ENCODE peak calls at places on chromosomes 4 and X, in seven cellular contexts. W, X, G, S, D, I and F are unnamed samples.

GRCh38 chrX:133986008-133986683 is 752 bp upstream of the GPC3 start:
- ATAC-seq in W (no peak), X (no peak), G (no peak), S (no peak), D (no peak), I (no peak), F (no peak)

GRCh38 chr4:7160439-7160838 is 31.9 kb upstream of the SORCS2 start:
- ATAC-seq in W (peak; percentile 24), X (no peak), G (no peak), S (no peak), D (peak; percentile 41), I (no peak), F (no peak)

GRCh38 chrX:106612403-106612789 is 618 bp downstream of the RADX start:
- ATAC-seq in W (peak; percentile 25), X (peak; percentile 5), G (no peak), S (no peak), D (peak; percentile 24), I (no peak), F (no peak)

GRCh38 chr4:158903079-158903456 is 134.2 kb downstream of the FNIP2 start:
- ATAC-seq in W (no peak), X (no peak), G (no peak), S (no peak), D (peak; percentile 42), I (no peak), F (no peak)

GRCh38 chr4:186927624-186928023 is 204.0 kb upstream of the FAT1 start:
- ATAC-seq in W (no peak), X (no peak), G (no peak), S (no peak), D (no peak), I (no peak), F (no peak)

GRCh38 chr4:39825741-39826231 is 127.8 kb downstream of the UBE2K start:
- ATAC-seq in W (no peak), X (no peak), G (peak; percentile 77), S (no peak), D (no peak), I (no peak), F (no peak)

GRCh38 chrX:123738378-123738955 is 5.6 kb upstream of the THOC2 start:
- ATAC-seq in W (no peak), X (no peak), G (no peak), S (no peak), D (peak; percentile 44), I (no peak), F (no peak)

GRCh38 chr4:36351082-36351666 is 69.8 kb downstream of the DTHD1 start:
- ATAC-seq in W (peak; percentile 47), X (peak; percentile 23), G (no peak), S (peak; percentile 77), D (no peak), I (peak; percentile 49), F (no peak)

GRCh38 chrX:107970073-107970472 is 12.1 kb downstream of the TEX13B start:
- ATAC-seq in W (no peak), X (no peak), G (no peak), S (no peak), D (no peak), I (no peak), F (no peak)

GRCh38 chrX:135416546-135416945 is 5.2 kb upstream of the SMIM10L2A start:
- ATAC-seq in W (no peak), X (no peak), G (no peak), S (no peak), D (no peak), I (no peak), F (no peak)

GRCh38 chrX:106901781-106902219 is 1.3 kb downstream of the RIPPLY1 start:
- ATAC-seq in W (no peak), X (no peak), G (no peak), S (no peak), D (no peak), I (no peak), F (no peak)

GRCh38 chr4:156497486-156497885 is 474.1 kb downstream of the PDGFC start:
- ATAC-seq in W (no peak), X (no peak), G (no peak), S (no peak), D (no peak), I (no peak), F (no peak)

GRCh38 chr4:165738571-165738970 is 134.5 kb upstream of the TLL1 start:
- ATAC-seq in W (no peak), X (no peak), G (no peak), S (no peak), D (no peak), I (no peak), F (no peak)

GRCh38 chr4:25123236-25123635 is 37.0 kb downstream of the SEPSECS start:
- ATAC-seq in W (no peak), X (no peak), G (no peak), S (no peak), D (no peak), I (no peak), F (no peak)